ENCODE peak calls at places on chromosomes 13 and 19, in five cellular contexts. S, H, U, I and V are unnamed samples.

GRCh38 chr19:17751103-17751911 is at the start of gene FCHO1:
- DNase-seq in U (no peak), S (no peak), I (peak; percentile 90), H (no peak), V (no peak)

GRCh38 chr19:38690832-38691231 is 43.4 kb downstream of the ACTN4 start:
- DNase-seq in H (no peak), U (no peak), I (no peak), S (no peak), V (peak; percentile 45)

GRCh38 chr19:38842439-38843174 is 7.2 kb downstream of the HNRNPL start:
- DNase-seq in U (no peak), H (no peak), I (peak; percentile 72), S (no peak), V (no peak)

GRCh38 chr13:54980651-54981050 is 1952.0 kb downstream of the OLFM4 start:
- DNase-seq in U (no peak), I (no peak), S (no peak), H (peak; percentile 68), V (no peak)

GRCh38 chr13:114105351-114106225 is 26.8 kb downstream of the RASA3 start:
- DNase-seq in U (no peak), S (no peak), I (no peak), H (no peak), V (no peak)

GRCh38 chr19:17202249-17202648 is 12.9 kb upstream of the USE1 start:
- DNase-seq in S (peak; percentile 56), H (no peak), U (peak; percentile 44), I (no peak), V (no peak)

GRCh38 chr13:96551540-96551939 is 442.7 kb downstream of the OXGR1 start:
- DNase-seq in U (peak; percentile 14), H (no peak), I (no peak), S (no peak), V (no peak)

GRCh38 chr13:111474136-111475002 is 153.9 kb downstream of the TEX29 start:
- DNase-seq in I (no peak), U (peak; percentile 55), H (peak; percentile 43), S (peak; percentile 67), V (peak; percentile 63)

GRCh38 chr19:30109565-30109964 is 167.5 kb downstream of the URI1 start:
- DNase-seq in S (no peak), H (no peak), U (no peak), I (no peak), V (no peak)

GRCh38 chr13:68715651-68716050 is 1392.0 kb upstream of the ATXN8OS start:
- DNase-seq in H (peak; percentile 39), S (no peak), U (peak; percentile 19), I (no peak), V (no peak)

GRCh38 chr13:112350300-112350699 is 25.9 kb upstream of the SPACA7 start:
- DNase-seq in H (no peak), U (no peak), I (no peak), S (no peak), V (no peak)

GRCh38 chr19:55256562-55257460 is 2.0 kb downstream of the PPP6R1 start:
- DNase-seq in S (no peak), I (peak; percentile 13), H (no peak), U (peak; percentile 8), V (no peak)

GRCh38 chr19:53927745-53928144 is 18.7 kb downstream of the CACNG7 start:
- DNase-seq in S (peak; percentile 61), H (peak; percentile 40), I (peak; percentile 37), U (peak; percentile 78), V (peak; percentile 72)

GRCh38 chr13:111233080-111233479 is 87.4 kb upstream of the TEX29 start:
- DNase-seq in U (no peak), H (no peak), S (no peak), I (no peak), V (no peak)

GRCh38 chr19:3868770-3869456 is at the start of gene ZFR2:
- DNase-seq in I (no peak), H (no peak), S (no peak), U (no peak), V (no peak)

GRCh38 chr13:44425041-44425814 is 51.6 kb downstream of the SERP2 start:
- DNase-seq in I (no peak), U (no peak), S (no peak), H (no peak), V (no peak)